ENCODE peak calls at places on chromosomes 3 and 15, in five cellular contexts. Z, Q, E, R and Y are unnamed samples.

GRCh38 chr15:77060560-77060959 is 10.3 kb downstream of the TSPAN3 start:
- DNase-seq in Z (no peak), Q (no peak), E (no peak), R (no peak), Y (no peak)

GRCh38 chr3:50192689-50193141 is 1.3 kb downstream of the GNAT1 start:
- DNase-seq in Z (peak; percentile 16), Q (peak; percentile 76), E (peak; percentile 47), R (peak; percentile 88), Y (peak; percentile 57)

GRCh38 chr15:100463515-100463914 is 65.2 kb downstream of the CERS3 start:
- DNase-seq in Z (no peak), Q (no peak), E (peak; percentile 63), R (no peak), Y (no peak)

GRCh38 chr3:69558912-69559311 is 173.0 kb upstream of the FRMD4B start:
- DNase-seq in Z (no peak), Q (no peak), E (no peak), R (no peak), Y (no peak)

GRCh38 chr3:46353090-46353489 is 821 bp upstream of the CCR2 start:
- DNase-seq in Z (no peak), Q (no peak), E (no peak), R (no peak), Y (no peak)

GRCh38 chr3:100875239-100875638 is 118.0 kb downstream of the ABI3BP start:
- DNase-seq in Z (no peak), Q (no peak), E (no peak), R (peak; percentile 4), Y (peak; percentile 4)

GRCh38 chr15:62569460-62570404 is 404.6 kb upstream of the C2CD4B start:
- DNase-seq in Z (no peak), Q (no peak), E (peak; percentile 61), R (peak; percentile 25), Y (peak; percentile 86)

GRCh38 chr15:31458591-31458990 is 132.0 kb downstream of the KLF13 start:
- DNase-seq in Z (no peak), Q (no peak), E (no peak), R (no peak), Y (no peak)

GRCh38 chr3:127697531-127698240 is 24.9 kb downstream of the ABTB1 start:
- DNase-seq in Z (peak; percentile 48), Q (peak; percentile 86), E (no peak), R (peak; percentile 83), Y (peak; percentile 84)

GRCh38 chr15:29433050-29433318 is 163.4 kb upstream of the NSMCE3 start:
- DNase-seq in Z (no peak), Q (no peak), E (no peak), R (no peak), Y (no peak)

DNA sequence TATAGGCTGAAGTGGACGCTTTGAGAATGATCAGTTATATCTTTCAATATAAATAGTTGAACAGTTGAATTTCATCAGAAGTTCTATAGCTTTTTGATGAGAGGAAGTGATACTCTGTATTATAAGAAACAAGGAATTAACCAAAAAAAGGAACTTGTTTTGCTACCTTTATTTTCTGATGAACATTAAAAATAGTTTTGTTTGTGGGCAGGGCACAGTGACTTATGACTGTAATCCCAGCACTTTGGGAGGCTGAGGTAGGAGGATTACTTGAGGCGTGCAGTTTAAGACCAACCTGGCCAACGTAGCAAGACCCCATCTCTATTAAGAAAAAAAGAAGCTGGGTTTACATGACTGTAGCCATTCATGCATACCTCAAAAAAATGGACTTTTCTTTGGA is 16.7 kb downstream of the BLOC1S6 start:
- DNase-seq in Z (no peak), Q (no peak), E (no peak), R (no peak), Y (no peak)
- H3K4me2 ChIP-seq in Z (peak overlapping the region; percentile 46), Q (no peak overlapping the region), E (no peak overlapping the region), R (no peak overlapping the region), Y (no peak overlapping the region)

GRCh38 chr3:157527471-157527881 is 24.3 kb upstream of the VEPH1 start:
- DNase-seq in Z (no peak), Q (no peak), E (no peak), R (no peak), Y (peak; percentile 34)
- H3K27ac ChIP-seq in Z (no peak overlapping the region), Q (no peak overlapping the region), E (no peak overlapping the region), R (no peak overlapping the region), Y (peak overlapping the region; percentile 77)

GRCh38 chr15:60093273-60094067 is 89.4 kb downstream of the FOXB1 start:
- DNase-seq in Z (no peak), Q (no peak), E (peak; percentile 85), R (no peak), Y (no peak)

GRCh38 chr15:60087561-60087960 is 83.5 kb downstream of the FOXB1 start:
- DNase-seq in Z (no peak), Q (no peak), E (peak; percentile 52), R (no peak), Y (no peak)

GRCh38 chr15:60090747-60091146 is 86.6 kb downstream of the FOXB1 start:
- DNase-seq in Z (no peak), Q (no peak), E (no peak), R (no peak), Y (no peak)

GRCh38 chr15:60086676-60087446 is 82.8 kb downstream of the FOXB1 start:
- DNase-seq in Z (no peak), Q (no peak), E (no peak), R (no peak), Y (no peak)

GRCh38 chr15:60091150-60091549 is 87.0 kb downstream of the FOXB1 start:
- DNase-seq in Z (no peak), Q (no peak), E (peak; percentile 98), R (no peak), Y (peak; percentile 30)
- H3K4me2 ChIP-seq in Z (no peak overlapping the region), Q (no peak overlapping the region), E (peak overlapping the region; percentile 70), R (no peak overlapping the region), Y (no peak overlapping the region)

DNA sequence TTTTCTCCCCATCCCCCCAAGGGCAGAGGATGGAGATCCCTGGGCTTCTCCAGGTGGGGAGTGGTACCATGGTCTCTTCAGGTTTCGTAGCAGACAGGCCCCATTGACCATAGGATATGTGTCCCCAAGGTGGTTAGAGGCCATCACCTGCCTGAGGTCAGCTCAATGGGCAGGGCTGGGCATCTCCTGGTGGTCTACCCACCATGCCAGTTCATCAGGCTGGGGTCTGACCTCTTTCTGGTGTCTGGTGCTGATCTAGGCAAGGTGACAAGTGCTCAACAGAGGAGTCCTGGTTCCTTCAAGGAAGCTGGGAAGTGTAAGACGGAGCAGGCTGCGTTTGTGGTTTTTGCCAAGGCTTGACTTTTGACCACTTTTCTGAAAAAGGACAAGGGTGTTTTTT is 71.4 kb downstream of the SMAD3 start:
- DNase-seq in Z (no peak), Q (no peak), E (no peak), R (no peak), Y (peak; percentile 43)
- H3K27ac ChIP-seq in Z (peak overlapping the region; percentile 46), Q (no peak overlapping the region), E (peak overlapping the region; percentile 18), R (no peak overlapping the region), Y (no peak overlapping the region)

GRCh38 chr3:37293646-37294045 is 119.3 kb upstream of the LRRFIP2 start:
- DNase-seq in Z (no peak), Q (no peak), E (no peak), R (no peak), Y (no peak)

GRCh38 chr3:37287776-37288175 is 113.4 kb upstream of the LRRFIP2 start:
- DNase-seq in Z (no peak), Q (no peak), E (no peak), R (no peak), Y (peak; percentile 20)

GRCh38 chr3:37290551-37290950 is 116.2 kb upstream of the LRRFIP2 start:
- DNase-seq in Z (no peak), Q (peak; percentile 80), E (no peak), R (no peak), Y (peak; percentile 46)

GRCh38 chr3:37295925-37296324 is 121.5 kb upstream of the LRRFIP2 start:
- DNase-seq in Z (no peak), Q (no peak), E (no peak), R (no peak), Y (peak; percentile 36)

DNA sequence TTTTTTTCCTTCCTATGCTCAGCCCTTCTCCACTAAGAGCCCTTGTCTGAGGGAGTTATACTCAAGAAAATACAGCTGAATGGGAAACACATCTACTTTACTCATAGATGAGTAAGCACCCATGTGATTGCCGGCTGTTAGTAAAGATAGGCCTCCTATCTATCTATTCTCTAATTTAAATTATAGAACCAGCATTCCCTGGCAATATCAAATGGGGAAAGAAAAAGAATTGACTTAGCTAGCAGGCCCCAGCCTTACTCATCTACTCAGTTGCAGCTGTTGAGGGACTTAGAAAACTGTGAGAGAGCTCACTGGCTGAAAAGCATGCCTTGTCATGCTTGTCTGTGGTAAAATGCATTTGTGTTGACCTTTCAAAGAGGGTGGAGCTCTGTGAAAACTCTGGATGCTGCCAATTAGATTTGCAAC is 116.9 kb upstream of the LRRFIP2 start:
- DNase-seq in Z (no peak), Q (peak; percentile 70), E (no peak), R (no peak), Y (peak; percentile 68)
- H3K4me2 ChIP-seq in Z (no peak overlapping the region), Q (no peak overlapping the region), E (no peak overlapping the region), R (peak overlapping the region; percentile 40), Y (no peak overlapping the region)

GRCh38 chr15:85097706-85098105 is 116.0 kb downstream of the PDE8A start:
- DNase-seq in Z (no peak), Q (no peak), E (no peak), R (no peak), Y (no peak)
- H3K27ac ChIP-seq in Z (no peak overlapping the region), Q (no peak overlapping the region), E (no peak overlapping the region), R (no peak overlapping the region), Y (no peak overlapping the region)

GRCh38 chr15:66040211-66040892 is 171.1 kb downstream of the RAB11A start:
- DNase-seq in Z (no peak), Q (no peak), E (no peak), R (no peak), Y (no peak)

GRCh38 chr15:66039117-66039860 is 170.0 kb downstream of the RAB11A start:
- DNase-seq in Z (no peak), Q (peak; percentile 91), E (no peak), R (no peak), Y (no peak)

GRCh38 chr15:66036859-66037258 is 167.6 kb downstream of the RAB11A start:
- DNase-seq in Z (no peak), Q (no peak), E (no peak), R (peak; percentile 51), Y (no peak)

GRCh38 chr15:66035901-66036300 is 166.6 kb downstream of the RAB11A start:
- DNase-seq in Z (no peak), Q (no peak), E (no peak), R (no peak), Y (no peak)

DNA sequence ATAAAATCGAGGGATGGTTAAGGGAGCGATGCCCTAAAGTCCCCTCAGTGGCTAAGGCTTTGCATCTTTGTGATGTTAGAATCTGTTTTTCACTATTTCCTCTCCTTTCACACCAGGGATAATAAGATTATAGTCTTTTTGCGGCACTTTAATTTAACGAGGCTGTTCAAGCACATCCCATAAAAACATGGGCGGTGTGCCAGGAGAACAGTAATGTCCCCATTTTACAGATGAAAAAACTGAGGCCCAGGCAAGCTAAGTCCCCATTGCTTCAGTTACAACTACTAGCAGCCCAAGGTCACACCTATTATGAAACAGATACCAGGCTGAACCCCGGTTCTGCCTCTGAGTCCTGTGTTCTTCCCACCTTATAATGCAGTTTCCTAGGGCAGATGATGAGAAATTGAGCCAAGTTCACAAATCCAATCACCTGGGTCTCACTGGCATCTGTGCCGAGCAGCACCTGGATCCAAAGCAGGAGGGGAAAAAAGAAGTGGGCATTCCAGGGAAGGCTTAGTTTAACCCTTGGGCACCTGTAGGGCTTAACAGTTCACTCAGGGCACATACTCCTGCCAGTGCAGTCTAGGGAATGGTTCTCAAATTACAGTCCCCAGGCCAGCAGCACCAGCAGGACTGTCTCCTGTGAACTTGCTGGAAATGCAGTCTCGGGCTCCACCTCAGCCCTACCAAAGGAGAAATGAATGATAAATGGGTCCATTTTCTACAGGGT is 169.3 kb downstream of the RAB11A start:
- DNase-seq in Z (no peak), Q (no peak), E (peak; percentile 41), R (no peak), Y (no peak)
- H3K4me2 ChIP-seq in Z (no peak overlapping the region), Q (no peak overlapping the region), E (peak overlapping the region; percentile 54), R (no peak overlapping the region), Y (no peak overlapping the region)